ENCODE peak calls at places on chromosomes 3 and 15, in six cellular contexts. H, A, P, X, E and T are unnamed samples.

GRCh38 chr3:43647331-43648166 is 25.7 kb upstream of the ANO10 start:
- DNase-seq in H (no peak), A (peak), P (no peak), X (no peak), E (no peak), T (no peak)

GRCh38 chr3:190517696-190518095 is 3.8 kb downstream of the IL1RAP start:
- DNase-seq in H (no peak), A (peak), P (no peak), X (no peak), E (no peak), T (no peak)

GRCh38 chr3:169344465-169344864 is 319.0 kb downstream of the MECOM start:
- DNase-seq in H (no peak), A (no peak), P (no peak), X (no peak), E (no peak), T (no peak)

GRCh38 chr15:96268421-96269204 is 61.9 kb upstream of the NR2F2 start:
- DNase-seq in H (no peak), A (peak), P (no peak), X (no peak), E (no peak), T (no peak)

GRCh38 chr15:99452728-99453643 is 112.8 kb upstream of the MEF2A start:
- DNase-seq in H (peak), A (no peak), P (no peak), X (peak), E (no peak), T (peak)

GRCh38 chr3:189630667-189631372 is 369 bp upstream of the TP63 start:
- DNase-seq in H (no peak), A (no peak), P (no peak), X (no peak), E (peak), T (no peak)

GRCh38 chr15:48177875-48178611 is at the start of gene MYEF2:
- DNase-seq in H (peak), A (peak), P (peak), X (peak), E (peak), T (peak)

GRCh38 chr3:45182915-45183881 is 37.0 kb upstream of the CDCP1 start:
- DNase-seq in H (no peak), A (peak), P (no peak), X (no peak), E (no peak), T (peak)

GRCh38 chr15:36948982-36949381 is 151.4 kb downstream of the MEIS2 start:
- DNase-seq in H (no peak), A (no peak), P (no peak), X (no peak), E (no peak), T (no peak)

GRCh38 chr15:88204584-88204983 is 52.0 kb downstream of the NTRK3 start:
- DNase-seq in H (no peak), A (no peak), P (no peak), X (no peak), E (no peak), T (no peak)

GRCh38 chr3:63047068-63047467 is 171.9 kb upstream of the CADPS start:
- DNase-seq in H (no peak), A (no peak), P (no peak), X (no peak), E (no peak), T (no peak)

GRCh38 chr3:124772081-124772831 is 42.0 kb downstream of the UMPS start:
- DNase-seq in H (no peak), A (peak), P (no peak), X (peak), E (no peak), T (peak)

GRCh38 chr15:48541659-48542334 is 103.7 kb downstream of the FBN1 start:
- DNase-seq in H (no peak), A (peak), P (no peak), X (no peak), E (no peak), T (peak)

GRCh38 chr3:197545111-197545510 is 10.7 kb downstream of the BDH1 start:
- DNase-seq in H (no peak), A (no peak), P (no peak), X (no peak), E (no peak), T (no peak)

GRCh38 chr3:161333696-161334095 is 37.6 kb downstream of the SPTSSB start:
- DNase-seq in H (no peak), A (no peak), P (no peak), X (no peak), E (no peak), T (no peak)

GRCh38 chr3:176916777-176917176 is 280.5 kb downstream of the TBL1XR1 start:
- DNase-seq in H (no peak), A (no peak), P (no peak), X (no peak), E (no peak), T (no peak)

GRCh38 chr3:52533623-52534280 is at the start of gene NT5DC2:
- DNase-seq in H (peak), A (peak), P (peak), X (peak), E (peak), T (no peak)

GRCh38 chr15:52331490-52332240 is 36.1 kb upstream of the MYO5C start:
- DNase-seq in H (no peak), A (peak), P (no peak), X (no peak), E (peak), T (no peak)

GRCh38 chr15:69324031-69324430 is 25.3 kb downstream of the PAQR5 start:
- DNase-seq in H (no peak), A (no peak), P (no peak), X (no peak), E (no peak), T (no peak)

GRCh38 chr3:42660131-42660715 is 6.7 kb downstream of the ZBTB47 start:
- DNase-seq in H (peak), A (no peak), P (no peak), X (peak), E (no peak), T (no peak)

DNA sequence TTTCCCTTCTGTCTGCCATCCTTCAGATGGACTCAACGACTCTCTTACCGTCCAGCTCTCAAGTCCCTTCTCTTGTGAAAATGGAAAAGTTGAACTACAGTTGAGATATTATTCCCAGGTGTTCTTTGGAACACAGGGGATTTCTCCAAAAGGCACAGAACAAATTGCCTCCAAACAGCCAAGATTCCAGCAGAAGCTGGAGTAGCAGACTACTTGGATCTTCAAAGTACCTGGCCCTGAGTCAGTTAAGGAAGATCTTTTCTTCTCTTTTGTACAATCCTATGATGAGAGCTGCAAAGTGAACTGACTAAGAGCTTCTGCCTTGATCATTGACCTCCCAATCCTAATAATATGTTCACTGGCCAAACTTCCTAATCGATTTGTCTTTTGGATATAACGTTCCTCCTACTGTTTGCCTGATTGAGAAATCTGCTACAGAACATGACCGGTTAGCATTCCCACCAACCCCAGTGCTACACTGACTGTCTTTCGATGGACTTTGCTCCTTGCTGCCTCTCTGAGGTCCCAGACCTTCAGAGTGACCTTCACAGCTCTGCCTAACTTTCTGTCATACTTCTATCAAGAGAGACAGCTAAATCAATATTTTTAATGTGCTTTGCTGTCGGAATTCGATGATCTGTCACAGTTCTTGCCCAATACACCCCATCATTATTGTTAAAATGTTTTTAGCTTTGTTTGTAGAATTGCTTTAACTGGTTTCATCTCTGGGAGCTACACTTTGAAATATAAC is 21.9 kb downstream of the PAQR9 start:
- DNase-seq in H (no peak), A (no peak), P (no peak), X (no peak), E (no peak), T (no peak)
- H3K27ac ChIP-seq in H (no peak), A (no peak), P (no peak), X (no peak), E (no peak), T (no peak)

GRCh38 chr3:24401090-24401810 is 93.4 kb downstream of the THRB start:
- DNase-seq in H (no peak), A (no peak), P (no peak), X (no peak), E (no peak), T (no peak)

GRCh38 chr3:24399614-24400013 is 95.0 kb downstream of the THRB start:
- DNase-seq in H (no peak), A (no peak), P (no peak), X (no peak), E (no peak), T (no peak)

GRCh38 chr3:24400015-24400414 is 94.6 kb downstream of the THRB start:
- DNase-seq in H (no peak), A (no peak), P (no peak), X (no peak), E (no peak), T (no peak)

GRCh38 chr3:24400450-24400849 is 94.2 kb downstream of the THRB start:
- DNase-seq in H (no peak), A (no peak), P (no peak), X (no peak), E (no peak), T (no peak)

GRCh38 chr3:24401811-24402185 is 92.9 kb downstream of the THRB start:
- DNase-seq in H (no peak), A (no peak), P (no peak), X (no peak), E (no peak), T (no peak)
- H3K27ac ChIP-seq in H (peak), A (no peak), P (no peak), X (no peak), E (no peak), T (no peak)

GRCh38 chr3:152335273-152335672 is 66.5 kb downstream of the MBNL1 start:
- DNase-seq in H (no peak), A (no peak), P (no peak), X (no peak), E (no peak), T (no peak)
- H3K27ac ChIP-seq in H (peak), A (no peak), P (no peak), X (no peak), E (peak), T (no peak)

GRCh38 chr15:39578851-39579486 is 1.9 kb upstream of the THBS1 start:
- DNase-seq in H (peak), A (no peak), P (no peak), X (no peak), E (no peak), T (no peak)

GRCh38 chr15:39575180-39575579 is 5.7 kb upstream of the THBS1 start:
- DNase-seq in H (no peak), A (no peak), P (no peak), X (no peak), E (no peak), T (no peak)

GRCh38 chr15:39573844-39574243 is 7.0 kb upstream of the THBS1 start:
- DNase-seq in H (no peak), A (no peak), P (no peak), X (no peak), E (no peak), T (no peak)

GRCh38 chr15:39574416-39574815 is 6.5 kb upstream of the THBS1 start:
- DNase-seq in H (no peak), A (no peak), P (no peak), X (no peak), E (no peak), T (no peak)

GRCh38 chr15:39573287-39573686 is 7.6 kb upstream of the THBS1 start:
- DNase-seq in H (no peak), A (no peak), P (no peak), X (no peak), E (no peak), T (no peak)
- H3K27ac ChIP-seq in H (peak), A (no peak), P (no peak), X (no peak), E (no peak), T (no peak)

GRCh38 chr3:49378249-49378899 is 20.2 kb upstream of the GPX1 start:
- DNase-seq in H (no peak), A (no peak), P (no peak), X (peak), E (no peak), T (no peak)

GRCh38 chr3:49371946-49372345 is 13.8 kb upstream of the GPX1 start:
- DNase-seq in H (no peak), A (no peak), P (no peak), X (no peak), E (no peak), T (no peak)

GRCh38 chr3:49373563-49373962 is 15.4 kb upstream of the GPX1 start:
- DNase-seq in H (no peak), A (no peak), P (no peak), X (no peak), E (no peak), T (no peak)

GRCh38 chr3:49383387-49383786 is 25.2 kb upstream of the GPX1 start:
- DNase-seq in H (no peak), A (no peak), P (no peak), X (no peak), E (no peak), T (no peak)

GRCh38 chr3:49377483-49377882 is 19.3 kb upstream of the GPX1 start:
- DNase-seq in H (no peak), A (no peak), P (no peak), X (no peak), E (peak), T (no peak)
- H3K27ac ChIP-seq in H (no peak), A (no peak), P (no peak), X (no peak), E (no peak), T (no peak)

DNA sequence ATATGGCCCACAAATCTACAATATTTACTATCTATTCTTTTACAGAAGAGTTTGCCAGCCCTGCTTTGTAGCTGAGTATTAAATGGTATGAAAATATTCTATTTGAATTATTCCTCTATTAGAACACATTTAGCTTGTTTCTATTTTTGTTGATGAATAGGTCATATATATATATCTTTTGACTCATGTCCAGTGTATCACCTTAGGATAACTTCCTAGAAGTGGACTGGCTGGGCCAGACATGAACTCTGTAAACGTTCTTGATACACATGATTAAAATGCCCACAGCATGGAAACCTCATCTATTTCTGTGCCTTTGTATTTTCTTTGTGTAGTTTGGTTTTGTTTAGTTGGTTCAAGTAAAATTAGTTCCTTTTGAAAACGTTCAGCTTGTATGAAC is 37.1 kb downstream of the DAZL start:
- DNase-seq in H (no peak), A (no peak), P (no peak), X (no peak), E (no peak), T (no peak)
- H3K27ac ChIP-seq in H (no peak), A (no peak), P (no peak), X (no peak), E (no peak), T (no peak)

GRCh38 chr3:70808881-70809280 is 496.4 kb upstream of the MDFIC2 start:
- DNase-seq in H (no peak), A (no peak), P (no peak), X (no peak), E (no peak), T (no peak)

GRCh38 chr3:70806556-70806955 is 494.1 kb upstream of the MDFIC2 start:
- DNase-seq in H (no peak), A (no peak), P (no peak), X (no peak), E (no peak), T (no peak)

GRCh38 chr3:70803317-70803716 is 490.9 kb upstream of the MDFIC2 start:
- DNase-seq in H (no peak), A (no peak), P (no peak), X (no peak), E (no peak), T (no peak)

GRCh38 chr3:70803891-70804290 is 491.5 kb upstream of the MDFIC2 start:
- DNase-seq in H (no peak), A (no peak), P (no peak), X (no peak), E (no peak), T (no peak)

GRCh38 chr3:70805044-70805732 is 492.8 kb upstream of the MDFIC2 start:
- DNase-seq in H (no peak), A (no peak), P (no peak), X (no peak), E (no peak), T (no peak)
- H3K27ac ChIP-seq in H (peak), A (no peak), P (no peak), X (no peak), E (no peak), T (no peak)

GRCh38 chr3:11322931-11323330 is 50.7 kb downstream of the ATG7 start:
- DNase-seq in H (no peak), A (no peak), P (no peak), X (no peak), E (no peak), T (no peak)
- H3K27ac ChIP-seq in H (no peak), A (no peak), P (no peak), X (peak), E (no peak), T (peak)

GRCh38 chr15:67067161-67067853 is 1.9 kb downstream of the SMAD3 start:
- DNase-seq in H (no peak), A (peak), P (peak), X (no peak), E (no peak), T (no peak)
- H3K27ac ChIP-seq in H (peak), A (peak), P (peak), X (peak), E (peak), T (peak)

GRCh38 chr3:36894924-36895323 is 49.9 kb downstream of the TRANK1 start:
- DNase-seq in H (no peak), A (no peak), P (no peak), X (no peak), E (no peak), T (no peak)

GRCh38 chr3:36895488-36896409 is 49.1 kb downstream of the TRANK1 start:
- DNase-seq in H (no peak), A (peak), P (no peak), X (no peak), E (no peak), T (no peak)

GRCh38 chr3:36892457-36893136 is 52.3 kb downstream of the TRANK1 start:
- DNase-seq in H (no peak), A (no peak), P (no peak), X (no peak), E (no peak), T (no peak)

GRCh38 chr3:36891651-36892268 is 53.1 kb downstream of the TRANK1 start:
- DNase-seq in H (no peak), A (peak), P (no peak), X (no peak), E (no peak), T (no peak)

DNA sequence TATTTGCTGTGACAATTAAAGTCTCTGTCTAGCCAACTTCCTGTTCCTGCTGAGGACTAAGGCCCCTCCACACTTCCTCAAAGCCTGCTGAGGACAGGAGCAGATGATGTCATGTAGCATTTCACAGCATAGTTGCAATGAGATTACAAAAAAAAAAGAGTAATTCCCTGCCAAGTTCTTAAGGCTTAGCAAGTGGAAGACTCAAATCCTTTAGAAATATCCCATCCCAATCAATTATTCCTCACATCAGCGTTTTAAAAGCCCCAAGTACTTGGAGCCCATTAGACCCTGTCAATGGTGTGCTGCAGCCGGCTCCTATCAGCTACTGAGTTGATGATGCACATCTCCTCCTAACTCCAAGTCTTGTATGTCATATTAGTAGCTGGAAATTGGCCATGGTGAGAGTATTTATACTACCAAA is 51.7 kb downstream of the TRANK1 start:
- DNase-seq in H (no peak), A (peak), P (no peak), X (no peak), E (peak), T (no peak)
- H3K27ac ChIP-seq in H (no peak), A (no peak), P (no peak), X (no peak), E (peak), T (peak)